ENCODE peak calls at places on chromosome 18, in nine cellular contexts. One of them, this sample, is unnamed.

GRCh38 chr18:76672627-76673026 is 149.7 kb upstream of the ZNF236 start:
- DNase-seq in HepG2: no peak
- DNase-seq in H54: no peak
- DNase-seq in A549: no peak
- DNase-seq in sigmoid colon: no peak
- DNase-seq in transverse colon: no peak
- DNase-seq in ovary: no peak
- DNase-seq in uterus: peak
- DNase-seq in adrenal gland: no peak
- DNase-seq in this sample: no peak

GRCh38 chr18:11909081-11909410 is 929 bp upstream of the MPPE1 start:
- DNase-seq in HepG2: no peak
- DNase-seq in H54: no peak
- DNase-seq in A549: no peak
- DNase-seq in sigmoid colon: no peak
- DNase-seq in transverse colon: no peak
- DNase-seq in ovary: no peak
- DNase-seq in uterus: no peak
- DNase-seq in adrenal gland: no peak
- DNase-seq in this sample: no peak

GRCh38 chr18:25166113-25166512 is 185.9 kb downstream of the ZNF521 start:
- DNase-seq in HepG2: no peak
- DNase-seq in H54: no peak
- DNase-seq in A549: no peak
- DNase-seq in sigmoid colon: no peak
- DNase-seq in transverse colon: no peak
- DNase-seq in ovary: no peak
- DNase-seq in uterus: no peak
- DNase-seq in adrenal gland: no peak
- DNase-seq in this sample: no peak

GRCh38 chr18:50573679-50574078 is 13.8 kb downstream of the MAPK4 start:
- DNase-seq in HepG2: no peak
- DNase-seq in H54: no peak
- DNase-seq in A549: no peak
- DNase-seq in sigmoid colon: no peak
- DNase-seq in transverse colon: no peak
- DNase-seq in ovary: no peak
- DNase-seq in uterus: no peak
- DNase-seq in adrenal gland: no peak
- DNase-seq in this sample: no peak

GRCh38 chr18:58992301-58993231 is 127.9 kb downstream of the ZNF532 start:
- DNase-seq in HepG2: no peak
- DNase-seq in H54: no peak
- DNase-seq in A549: no peak
- DNase-seq in sigmoid colon: no peak
- DNase-seq in transverse colon: no peak
- DNase-seq in ovary: no peak
- DNase-seq in uterus: no peak
- DNase-seq in adrenal gland: no peak
- DNase-seq in this sample: no peak

GRCh38 chr18:61893971-61894750 is 1.4 kb upstream of the RNF152 start:
- DNase-seq in HepG2: peak
- DNase-seq in H54: peak
- DNase-seq in A549: peak
- DNase-seq in sigmoid colon: peak
- DNase-seq in transverse colon: peak
- DNase-seq in ovary: peak
- DNase-seq in uterus: peak
- DNase-seq in adrenal gland: peak
- DNase-seq in this sample: peak

GRCh38 chr18:26654173-26655009 is 106.0 kb upstream of the KCTD1 start:
- DNase-seq in HepG2: no peak
- DNase-seq in H54: no peak
- DNase-seq in A549: no peak
- DNase-seq in sigmoid colon: no peak
- DNase-seq in transverse colon: no peak
- DNase-seq in ovary: no peak
- DNase-seq in uterus: no peak
- DNase-seq in adrenal gland: no peak
- DNase-seq in this sample: no peak

GRCh38 chr18:10463741-10464140 is 9.3 kb downstream of the APCDD1 start:
- DNase-seq in HepG2: no peak
- DNase-seq in H54: no peak
- DNase-seq in A549: no peak
- DNase-seq in sigmoid colon: no peak
- DNase-seq in transverse colon: no peak
- DNase-seq in ovary: no peak
- DNase-seq in uterus: no peak
- DNase-seq in adrenal gland: no peak
- DNase-seq in this sample: no peak

GRCh38 chr18:59008302-59008974 is 131.2 kb upstream of the SEC11C start:
- DNase-seq in HepG2: no peak
- DNase-seq in H54: peak
- DNase-seq in A549: peak
- DNase-seq in sigmoid colon: no peak
- DNase-seq in transverse colon: no peak
- DNase-seq in ovary: no peak
- DNase-seq in uterus: no peak
- DNase-seq in adrenal gland: no peak
- DNase-seq in this sample: no peak

GRCh38 chr18:72726201-72726600 is 141.6 kb downstream of the NETO1 start:
- DNase-seq in HepG2: no peak
- DNase-seq in H54: no peak
- DNase-seq in A549: no peak
- DNase-seq in sigmoid colon: no peak
- DNase-seq in transverse colon: no peak
- DNase-seq in ovary: no peak
- DNase-seq in uterus: no peak
- DNase-seq in adrenal gland: no peak
- DNase-seq in this sample: no peak

GRCh38 chr18:11176416-11176815 is 27.0 kb upstream of the PIEZO2 start:
- DNase-seq in HepG2: no peak
- DNase-seq in H54: peak
- DNase-seq in A549: no peak
- DNase-seq in sigmoid colon: no peak
- DNase-seq in transverse colon: no peak
- DNase-seq in ovary: no peak
- DNase-seq in uterus: no peak
- DNase-seq in adrenal gland: no peak
- DNase-seq in this sample: no peak

GRCh38 chr18:13216732-13217465 is 1.7 kb upstream of the LDLRAD4 start:
- DNase-seq in HepG2: no peak
- DNase-seq in H54: no peak
- DNase-seq in A549: no peak
- DNase-seq in sigmoid colon: peak
- DNase-seq in transverse colon: peak
- DNase-seq in ovary: no peak
- DNase-seq in uterus: peak
- DNase-seq in adrenal gland: peak
- DNase-seq in this sample: peak

GRCh38 chr18:38551881-38552280 is 986.3 kb upstream of the CELF4 start:
- DNase-seq in HepG2: no peak
- DNase-seq in H54: no peak
- DNase-seq in A549: no peak
- DNase-seq in sigmoid colon: no peak
- DNase-seq in transverse colon: no peak
- DNase-seq in ovary: no peak
- DNase-seq in uterus: no peak
- DNase-seq in adrenal gland: no peak
- DNase-seq in this sample: no peak

DNA sequence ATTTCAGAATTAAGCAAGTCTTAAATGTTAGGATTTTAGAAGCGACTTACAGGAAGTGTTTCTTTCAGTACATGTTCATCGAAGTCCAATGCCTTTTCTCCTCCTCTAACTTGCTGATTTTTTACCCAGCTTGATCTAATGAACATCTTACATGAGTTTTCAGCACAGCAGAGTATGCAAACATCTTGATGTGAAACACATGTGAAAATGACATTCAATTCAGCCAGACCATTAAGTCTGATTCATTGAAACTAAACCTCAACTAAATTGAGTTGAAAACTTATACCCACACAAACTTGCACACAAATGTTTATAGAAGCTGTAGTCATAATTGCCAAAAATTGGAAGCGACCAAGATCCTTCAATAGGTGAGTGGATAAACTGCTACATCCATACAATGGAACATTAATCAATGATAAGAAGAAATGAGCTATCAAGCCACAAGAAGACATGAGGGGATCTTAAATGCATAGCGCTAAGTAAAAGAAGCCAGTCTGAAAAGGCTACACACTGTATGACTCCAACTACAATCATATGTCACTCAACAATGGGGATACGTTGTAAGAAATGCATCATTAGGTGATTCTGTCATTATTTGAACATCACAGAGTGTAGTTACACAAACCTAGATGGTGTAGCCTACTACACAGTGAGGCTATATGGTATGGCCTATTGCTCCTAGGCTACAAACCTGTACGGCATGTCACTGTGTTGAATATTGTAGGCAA is 18.5 kb downstream of the PSTPIP2 start:
- DNase-seq in HepG2: no peak
- DNase-seq in H54: no peak
- DNase-seq in A549: no peak
- DNase-seq in sigmoid colon: no peak
- DNase-seq in transverse colon: no peak
- DNase-seq in ovary: no peak
- DNase-seq in uterus: no peak
- DNase-seq in adrenal gland: no peak
- DNase-seq in this sample: no peak
- TF ChIP-seq POLR2A in HepG2: no peak
- TF ChIP-seq POLR2A in H54: no peak
- TF ChIP-seq POLR2A in A549: no peak
- TF ChIP-seq POLR2A in sigmoid colon: no peak
- TF ChIP-seq POLR2A in transverse colon: no peak
- TF ChIP-seq POLR2A in ovary: no peak
- TF ChIP-seq POLR2A in uterus: no peak
- TF ChIP-seq POLR2A in adrenal gland: no peak
- TF ChIP-seq POLR2A in this sample: no peak

GRCh38 chr18:24014062-24014985 is at the start of gene TTC39C:
- DNase-seq in HepG2: no peak
- DNase-seq in H54: peak
- DNase-seq in A549: peak
- DNase-seq in sigmoid colon: peak
- DNase-seq in transverse colon: peak
- DNase-seq in ovary: peak
- DNase-seq in uterus: peak
- DNase-seq in adrenal gland: peak
- DNase-seq in this sample: peak
- TF ChIP-seq POLR2A in HepG2: no peak
- TF ChIP-seq POLR2A in H54: peak
- TF ChIP-seq POLR2A in A549: peak
- TF ChIP-seq POLR2A in sigmoid colon: no peak
- TF ChIP-seq POLR2A in transverse colon: peak
- TF ChIP-seq POLR2A in ovary: peak
- TF ChIP-seq POLR2A in uterus: peak
- TF ChIP-seq POLR2A in adrenal gland: no peak
- TF ChIP-seq POLR2A in this sample: no peak

DNA sequence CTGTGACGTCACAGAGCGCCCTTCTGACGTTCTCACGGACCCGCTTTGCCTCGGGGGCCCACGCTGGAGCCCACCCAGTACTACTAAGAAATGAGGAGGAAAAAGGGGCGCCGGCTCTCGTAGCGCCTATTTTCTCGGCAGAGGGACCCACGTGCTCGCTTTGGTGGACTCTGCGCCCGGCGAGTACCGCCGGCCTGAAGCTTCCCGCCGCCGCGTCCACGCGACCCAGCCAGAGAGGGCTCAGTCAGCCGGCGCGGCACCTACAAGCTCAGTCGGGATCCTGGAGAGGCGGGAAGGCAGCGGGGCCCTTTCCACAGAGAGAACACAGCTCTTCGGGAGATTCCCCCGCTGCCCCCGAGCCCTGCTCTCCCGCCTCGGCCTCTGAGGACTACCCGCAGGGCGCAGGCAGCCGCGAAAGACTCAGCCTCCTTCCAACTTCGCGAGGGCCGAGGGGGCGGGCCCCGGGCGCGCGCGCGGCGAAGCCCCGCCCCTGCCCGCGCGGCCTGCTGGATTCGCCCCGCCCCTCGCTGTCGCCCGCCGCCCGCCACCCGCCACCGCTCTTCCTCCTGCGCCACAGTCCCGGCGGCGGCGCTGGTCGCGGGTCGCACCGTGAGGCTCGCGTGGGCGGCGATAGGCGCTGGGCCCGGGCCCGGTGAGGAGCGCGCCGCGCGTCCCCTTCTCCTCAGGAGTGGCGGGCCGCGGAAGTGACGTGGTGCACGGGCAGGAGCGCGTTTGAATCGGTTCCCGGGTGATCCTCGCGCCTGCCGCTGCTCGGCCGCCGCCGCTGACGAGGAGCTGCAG is at the start of gene SMCHD1:
- DNase-seq in HepG2: peak
- DNase-seq in H54: peak
- DNase-seq in A549: peak
- DNase-seq in sigmoid colon: peak
- DNase-seq in transverse colon: peak
- DNase-seq in ovary: peak
- DNase-seq in uterus: peak
- DNase-seq in adrenal gland: peak
- DNase-seq in this sample: peak
- TF ChIP-seq POLR2A in HepG2: peak
- TF ChIP-seq POLR2A in H54: peak
- TF ChIP-seq POLR2A in A549: peak
- TF ChIP-seq POLR2A in sigmoid colon: peak
- TF ChIP-seq POLR2A in transverse colon: peak
- TF ChIP-seq POLR2A in ovary: peak
- TF ChIP-seq POLR2A in uterus: peak
- TF ChIP-seq POLR2A in adrenal gland: peak
- TF ChIP-seq POLR2A in this sample: peak

GRCh38 chr18:74519320-74520095 is 14.8 kb upstream of the CNDP1 start:
- DNase-seq in HepG2: no peak
- DNase-seq in H54: no peak
- DNase-seq in A549: no peak
- DNase-seq in sigmoid colon: peak
- DNase-seq in transverse colon: no peak
- DNase-seq in ovary: no peak
- DNase-seq in uterus: no peak
- DNase-seq in adrenal gland: no peak
- DNase-seq in this sample: no peak

GRCh38 chr18:74520096-74520833 is 14.0 kb upstream of the CNDP1 start:
- DNase-seq in HepG2: no peak
- DNase-seq in H54: no peak
- DNase-seq in A549: no peak
- DNase-seq in sigmoid colon: peak
- DNase-seq in transverse colon: no peak
- DNase-seq in ovary: no peak
- DNase-seq in uterus: no peak
- DNase-seq in adrenal gland: no peak
- DNase-seq in this sample: no peak

GRCh38 chr18:74517236-74517630 is 17.1 kb upstream of the CNDP1 start:
- DNase-seq in HepG2: no peak
- DNase-seq in H54: no peak
- DNase-seq in A549: no peak
- DNase-seq in sigmoid colon: peak
- DNase-seq in transverse colon: no peak
- DNase-seq in ovary: no peak
- DNase-seq in uterus: no peak
- DNase-seq in adrenal gland: no peak
- DNase-seq in this sample: no peak

GRCh38 chr18:74516271-74517235 is 17.7 kb upstream of the CNDP1 start:
- DNase-seq in HepG2: no peak
- DNase-seq in H54: no peak
- DNase-seq in A549: no peak
- DNase-seq in sigmoid colon: no peak
- DNase-seq in transverse colon: no peak
- DNase-seq in ovary: no peak
- DNase-seq in uterus: no peak
- DNase-seq in adrenal gland: no peak
- DNase-seq in this sample: no peak

GRCh38 chr18:74518456-74519315 is 15.6 kb upstream of the CNDP1 start:
- DNase-seq in HepG2: no peak
- DNase-seq in H54: no peak
- DNase-seq in A549: no peak
- DNase-seq in sigmoid colon: peak
- DNase-seq in transverse colon: no peak
- DNase-seq in ovary: no peak
- DNase-seq in uterus: no peak
- DNase-seq in adrenal gland: no peak
- DNase-seq in this sample: no peak
- TF ChIP-seq POLR2A in HepG2: no peak
- TF ChIP-seq POLR2A in H54: no peak
- TF ChIP-seq POLR2A in A549: no peak
- TF ChIP-seq POLR2A in sigmoid colon: no peak
- TF ChIP-seq POLR2A in transverse colon: no peak
- TF ChIP-seq POLR2A in ovary: no peak
- TF ChIP-seq POLR2A in uterus: no peak
- TF ChIP-seq POLR2A in adrenal gland: no peak
- TF ChIP-seq POLR2A in this sample: no peak

This sample was measured in erythroblast.